ENCODE peak calls at places on chromosomes 13 and 19, in five cellular contexts. Q is hepatocyte, R is IMR-90, G is adrenal gland, X is fibroblast of lung. W is an unnamed sample.

GRCh38 chr13:31781064-31781463 is 41.7 kb downstream of the RXFP2 start:
- DNase-seq in R (peak; percentile 18), X (peak; percentile 18), G (no peak), Q (no peak), W (no peak)

GRCh38 chr19:52520013-52520412 is 7.5 kb upstream of the ZNF808 start:
- DNase-seq in R (no peak), Q (peak; percentile 36), X (no peak), G (no peak), W (no peak)

GRCh38 chr19:13092608-13093260 is 9.9 kb downstream of the LYL1 start:
- DNase-seq in X (peak; percentile 89), R (peak; percentile 58), G (no peak), Q (no peak), W (no peak)

GRCh38 chr13:75365724-75366173 is 116.2 kb downstream of the TBC1D4 start:
- DNase-seq in R (peak; percentile 86), G (no peak), Q (no peak), X (peak; percentile 96), W (no peak)

GRCh38 chr19:5407356-5407755 is 47.9 kb upstream of the ZNRF4 start:
- DNase-seq in R (peak; percentile 17), X (peak; percentile 12), Q (no peak), G (no peak), W (no peak)

GRCh38 chr19:44747739-44748425 is 626 bp upstream of the BCL3 start:
- DNase-seq in R (peak; percentile 61), Q (peak; percentile 72), G (peak; percentile 88), X (peak; percentile 70), W (peak; percentile 55)

GRCh38 chr13:112446347-112446861 is 70.2 kb downstream of the SPACA7 start:
- DNase-seq in G (no peak), R (no peak), Q (no peak), X (no peak), W (no peak)

GRCh38 chr19:44202470-44202869 is 9.9 kb upstream of the ZNF227 start:
- DNase-seq in R (peak; percentile 51), X (no peak), G (no peak), Q (no peak), W (no peak)

GRCh38 chr19:8395621-8396082 is 5.5 kb downstream of the RAB11B start:
- DNase-seq in G (no peak), R (no peak), Q (no peak), X (no peak), W (no peak)

GRCh38 chr13:20672772-20673171 is 30.7 kb upstream of the IL17D start:
- DNase-seq in G (no peak), X (peak; percentile 13), R (peak; percentile 28), Q (no peak), W (no peak)

GRCh38 chr13:101545521-101545920 is 93.0 kb downstream of the ITGBL1 start:
- DNase-seq in G (no peak), R (peak; percentile 61), X (no peak), Q (no peak), W (no peak)

GRCh38 chr13:99606322-99607089 is 105.2 kb downstream of the TM9SF2 start:
- DNase-seq in G (peak; percentile 88), Q (peak; percentile 93), X (peak; percentile 77), R (peak; percentile 71), W (peak; percentile 87)

GRCh38 chr19:9872618-9873242 is 37.6 kb downstream of the PIN1 start:
- DNase-seq in R (no peak), G (no peak), Q (no peak), X (no peak), W (no peak)
- H3K4me1 ChIP-seq in R (no peaks in the 10 kb centered on the region), G (no peaks in the 10 kb centered on the region), Q (no peaks in the 10 kb centered on the region), X (no peaks in the 10 kb centered on the region), W (no peaks in the 10 kb centered on the region)

GRCh38 chr19:3061214-3062161 is 807 bp downstream of the TLE5 start:
- DNase-seq in X (peak; percentile 42), G (peak; percentile 51), Q (peak; percentile 67), R (peak; percentile 17), W (peak; percentile 70)
- H3K4me1 ChIP-seq in X (peaks cover 8% of the 10 kb centered on the region), G (peaks cover 39% of the 10 kb centered on the region), Q (peaks cover 53% of the 10 kb centered on the region), R (peaks cover 21% of the 10 kb centered on the region), W (peaks cover 52% of the 10 kb centered on the region)

GRCh38 chr19:28028881-28029280 is 1184.1 kb downstream of the UQCRFS1 start:
- DNase-seq in R (no peak), X (no peak), G (peak; percentile 58), Q (no peak), W (no peak)
- H3K4me1 ChIP-seq in R (no peaks in the 10 kb centered on the region), X (no peaks in the 10 kb centered on the region), G (peaks cover 3% of the 10 kb centered on the region), Q (no peaks in the 10 kb centered on the region), W (no peaks in the 10 kb centered on the region)

GRCh38 chr19:38485541-38486285 is 52.2 kb downstream of the RYR1 start:
- DNase-seq in R (no peak), Q (no peak), G (no peak), X (no peak), W (no peak)
- H3K4me1 ChIP-seq in R (no peaks in the 10 kb centered on the region), Q (no peaks in the 10 kb centered on the region), G (no peaks in the 10 kb centered on the region), X (no peaks in the 10 kb centered on the region), W (no peaks in the 10 kb centered on the region)

GRCh38 chr13:30370146-30370545 is 52.1 kb upstream of the UBE2L5 start:
- DNase-seq in G (no peak), Q (no peak), X (no peak), R (no peak), W (no peak)
- H3K4me1 ChIP-seq in G (no peaks in the 10 kb centered on the region), Q (peaks cover 11% of the 10 kb centered on the region), X (no peaks in the 10 kb centered on the region), R (peaks cover 9% of the 10 kb centered on the region), W (peaks cover 58% of the 10 kb centered on the region)

GRCh38 chr13:85261757-85262346 is 537.4 kb downstream of the SLITRK6 start:
- DNase-seq in R (peak; percentile 12), G (no peak), X (no peak), Q (peak; percentile 20), W (no peak)
- H3K4me1 ChIP-seq in R (no peaks in the 10 kb centered on the region), G (no peaks in the 10 kb centered on the region), X (no peaks in the 10 kb centered on the region), Q (no peaks in the 10 kb centered on the region), W (no peaks in the 10 kb centered on the region)

DNA sequence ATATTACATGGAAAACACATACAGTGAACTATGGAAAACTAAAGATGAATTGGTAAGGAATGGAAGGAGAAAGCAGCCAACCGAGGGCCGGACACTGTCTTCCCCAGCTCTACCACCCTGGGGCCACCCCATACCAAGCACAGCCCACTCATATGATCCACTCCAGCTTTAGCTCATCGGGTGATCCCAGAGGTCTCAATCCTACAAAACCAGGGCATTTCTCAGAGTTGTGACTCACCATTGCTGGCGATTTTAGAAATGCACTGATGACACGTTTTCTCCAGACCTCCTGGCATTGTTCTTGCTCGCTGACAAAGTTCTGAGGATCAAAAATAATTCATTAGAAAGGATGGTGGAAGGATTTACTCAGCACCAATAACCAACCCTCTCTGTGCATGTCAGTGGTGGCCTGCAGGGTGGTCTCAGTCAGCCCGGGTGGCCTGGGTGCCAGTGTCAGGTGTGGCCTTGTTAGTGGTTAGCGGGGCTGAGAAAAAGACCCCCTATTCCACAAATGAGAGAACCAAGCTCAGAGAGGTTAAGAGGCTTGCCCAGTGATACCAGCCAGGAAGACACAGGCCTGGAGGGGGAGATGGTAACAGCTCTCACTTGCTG is 6.6 kb downstream of the TMEM272 start:
- DNase-seq in R (peak; percentile 65), X (peak; percentile 83), Q (no peak), G (no peak), W (no peak)
- H3K4me1 ChIP-seq in R (no peaks in the 10 kb centered on the region), X (no peaks in the 10 kb centered on the region), Q (peaks cover 4% of the 10 kb centered on the region), G (no peaks in the 10 kb centered on the region), W (no peaks in the 10 kb centered on the region)

GRCh38 chr19:40410030-40410389 is 3.2 kb downstream of the PRX start:
- DNase-seq in X (no peak), Q (no peak), G (no peak), R (no peak), W (no peak)
- H3K4me1 ChIP-seq in X (no peaks in the 10 kb centered on the region), Q (peaks cover 5% of the 10 kb centered on the region), G (peaks cover 12% of the 10 kb centered on the region), R (no peaks in the 10 kb centered on the region), W (peaks cover 6% of the 10 kb centered on the region)

GRCh38 chr13:110382830-110383229 is 75.7 kb downstream of the COL4A2 start:
- DNase-seq in R (no peak), Q (no peak), X (no peak), G (no peak), W (no peak)
- H3K4me1 ChIP-seq in R (peaks cover 37% of the 10 kb centered on the region), Q (peaks cover 10% of the 10 kb centered on the region), X (peaks cover 22% of the 10 kb centered on the region), G (no peaks in the 10 kb centered on the region), W (no peaks in the 10 kb centered on the region)